ENCODE peak calls at places on chromosome 12, in four cellular contexts. C is neural progenitor cell, H is SW480, O is T-cell. I is an unnamed sample.

GRCh38 chr12:51371295-51371953 is 19.8 kb downstream of the GALNT6 start:
- DNase-seq in O (no peak), C (peak), H (peak), I (peak)

GRCh38 chr12:5561843-5562242 is 129.9 kb downstream of the NTF3 start:
- DNase-seq in H (no peak), C (no peak), O (no peak), I (no peak)

GRCh38 chr12:57521475-57522018 is 1.1 kb upstream of the MBD6 start:
- DNase-seq in O (peak), C (peak), H (peak), I (peak)

GRCh38 chr12:63845726-63846125 is 1.2 kb downstream of the SRGAP1 start:
- DNase-seq in H (peak), C (no peak), O (no peak), I (no peak)

GRCh38 chr12:93572712-93573551 is 457 bp downstream of the SOCS2 start:
- DNase-seq in C (peak), O (peak), H (no peak), I (no peak)

GRCh38 chr12:112716099-112717093 is 75.2 kb upstream of the RPH3A start:
- DNase-seq in C (peak), O (no peak), H (peak), I (no peak)

GRCh38 chr12:19415563-19415962 is 23.7 kb upstream of the AEBP2 start:
- DNase-seq in C (no peak), H (no peak), O (no peak), I (no peak)

GRCh38 chr12:85029456-85029855 is 6.6 kb downstream of the TSPAN19 start:
- DNase-seq in O (no peak), C (peak), H (peak), I (no peak)

GRCh38 chr12:101707131-101707782 is 9.8 kb downstream of the CHPT1 start:
- DNase-seq in H (no peak), C (no peak), O (no peak), I (no peak)

GRCh38 chr12:22858849-22859569 is 234.0 kb downstream of the ETNK1 start:
- DNase-seq in O (no peak), H (no peak), C (no peak), I (no peak)

GRCh38 chr12:132453361-132454133 is 36.4 kb upstream of the FBRSL1 start:
- DNase-seq in O (no peak), C (peak), H (peak), I (no peak)

GRCh38 chr12:5345534-5345933 is 86.4 kb upstream of the NTF3 start:
- DNase-seq in O (no peak), C (no peak), H (peak), I (no peak)

I was measured in WERI-Rb-1.